ENCODE peak calls at places on chromosomes 16 and 17, in five cellular contexts. One of them, this sample, is unnamed.

GRCh38 chr17:59002848-59003247 is 103.8 kb downstream of the TRIM37 start:
- DNase-seq in choroid plexus epithelial cell: peak; percentile 16
- DNase-seq in HFFc6: no peak
- DNase-seq in LHCN-M2: peak; percentile 36
- DNase-seq in HFF-Myc: no peak
- DNase-seq in this sample: no peak

GRCh38 chr17:17111401-17112393 is 69.4 kb downstream of the MPRIP start:
- DNase-seq in choroid plexus epithelial cell: no peak
- DNase-seq in HFFc6: no peak
- DNase-seq in LHCN-M2: peak; percentile 22
- DNase-seq in HFF-Myc: no peak
- DNase-seq in this sample: no peak

GRCh38 chr17:46940692-46941404 is 17.9 kb downstream of the GOSR2 start:
- DNase-seq in choroid plexus epithelial cell: peak; percentile 88
- DNase-seq in HFFc6: peak; percentile 59
- DNase-seq in LHCN-M2: peak; percentile 57
- DNase-seq in HFF-Myc: peak; percentile 60
- DNase-seq in this sample: peak; percentile 80

GRCh38 chr16:72149676-72150464 is 22.1 kb downstream of the PMFBP1 start:
- DNase-seq in choroid plexus epithelial cell: no peak
- DNase-seq in HFFc6: no peak
- DNase-seq in LHCN-M2: no peak
- DNase-seq in HFF-Myc: no peak
- DNase-seq in this sample: no peak

GRCh38 chr16:73217654-73218053 is 169.7 kb upstream of the ZFHX3 start:
- DNase-seq in choroid plexus epithelial cell: no peak
- DNase-seq in HFFc6: no peak
- DNase-seq in LHCN-M2: no peak
- DNase-seq in HFF-Myc: no peak
- DNase-seq in this sample: no peak

GRCh38 chr17:47717845-47718621 is 15.0 kb upstream of the TBX21 start:
- DNase-seq in choroid plexus epithelial cell: no peak
- DNase-seq in HFFc6: no peak
- DNase-seq in LHCN-M2: no peak
- DNase-seq in HFF-Myc: no peak
- DNase-seq in this sample: no peak

GRCh38 chr16:66429290-66429962 is 2.3 kb downstream of the BEAN1 start:
- DNase-seq in choroid plexus epithelial cell: no peak
- DNase-seq in HFFc6: no peak
- DNase-seq in LHCN-M2: no peak
- DNase-seq in HFF-Myc: no peak
- DNase-seq in this sample: no peak

GRCh38 chr17:82808921-82809905 is 30.6 kb downstream of the ZNF750 start:
- DNase-seq in choroid plexus epithelial cell: peak; percentile 43
- DNase-seq in HFFc6: no peak
- DNase-seq in LHCN-M2: no peak
- DNase-seq in HFF-Myc: no peak
- DNase-seq in this sample: no peak

GRCh38 chr17:34852614-34853013 is 108.6 kb downstream of the CCT6B start:
- DNase-seq in choroid plexus epithelial cell: no peak
- DNase-seq in HFFc6: no peak
- DNase-seq in LHCN-M2: no peak
- DNase-seq in HFF-Myc: no peak
- DNase-seq in this sample: no peak

GRCh38 chr16:1493746-1494094 is 560 bp downstream of the TELO2 start:
- DNase-seq in choroid plexus epithelial cell: no peak
- DNase-seq in HFFc6: no peak
- DNase-seq in LHCN-M2: peak; percentile 20
- DNase-seq in HFF-Myc: no peak
- DNase-seq in this sample: no peak

GRCh38 chr17:32142038-32142856 is at the start of gene RHOT1:
- DNase-seq in choroid plexus epithelial cell: peak; percentile 92
- DNase-seq in HFFc6: peak; percentile 89
- DNase-seq in LHCN-M2: peak; percentile 87
- DNase-seq in HFF-Myc: peak; percentile 59
- DNase-seq in this sample: peak; percentile 87

GRCh38 chr16:17304124-17304813 is 166.5 kb downstream of the XYLT1 start:
- DNase-seq in choroid plexus epithelial cell: no peak
- DNase-seq in HFFc6: no peak
- DNase-seq in LHCN-M2: no peak
- DNase-seq in HFF-Myc: no peak
- DNase-seq in this sample: no peak

GRCh38 chr16:80682435-80683070 is 121.8 kb downstream of the CDYL2 start:
- DNase-seq in choroid plexus epithelial cell: peak; percentile 81
- DNase-seq in HFFc6: peak; percentile 76
- DNase-seq in LHCN-M2: peak; percentile 3
- DNase-seq in HFF-Myc: no peak
- DNase-seq in this sample: no peak

GRCh38 chr16:11994187-11995119 is 17.9 kb downstream of the SNX29 start:
- DNase-seq in choroid plexus epithelial cell: no peak
- DNase-seq in HFFc6: peak; percentile 31
- DNase-seq in LHCN-M2: no peak
- DNase-seq in HFF-Myc: no peak
- DNase-seq in this sample: peak; percentile 68

GRCh38 chr17:50177983-50178834 is 12.4 kb downstream of the SGCA start:
- DNase-seq in choroid plexus epithelial cell: peak; percentile 96
- DNase-seq in HFFc6: peak; percentile 97
- DNase-seq in LHCN-M2: peak; percentile 100
- DNase-seq in HFF-Myc: peak; percentile 90
- DNase-seq in this sample: peak; percentile 95

GRCh38 chr17:17352836-17353624 is 49.9 kb downstream of the NT5M start:
- DNase-seq in choroid plexus epithelial cell: no peak
- DNase-seq in HFFc6: no peak
- DNase-seq in LHCN-M2: no peak
- DNase-seq in HFF-Myc: no peak
- DNase-seq in this sample: no peak

GRCh38 chr17:65495255-65496060 is 66.0 kb downstream of the AXIN2 start:
- DNase-seq in choroid plexus epithelial cell: peak; percentile 32
- DNase-seq in HFFc6: no peak
- DNase-seq in LHCN-M2: no peak
- DNase-seq in HFF-Myc: no peak
- DNase-seq in this sample: no peak

GRCh38 chr17:29155235-29155965 is 24.8 kb downstream of the MYO18A start:
- DNase-seq in choroid plexus epithelial cell: peak; percentile 58
- DNase-seq in HFFc6: peak; percentile 71
- DNase-seq in LHCN-M2: peak; percentile 52
- DNase-seq in HFF-Myc: no peak
- DNase-seq in this sample: no peak

GRCh38 chr17:75693500-75694481 is 26.7 kb downstream of the SAP30BP start:
- DNase-seq in choroid plexus epithelial cell: peak; percentile 80
- DNase-seq in HFFc6: peak; percentile 99
- DNase-seq in LHCN-M2: peak; percentile 99
- DNase-seq in HFF-Myc: peak; percentile 88
- DNase-seq in this sample: peak; percentile 96

GRCh38 chr16:14501331-14502255 is 128.5 kb downstream of the PARN start:
- DNase-seq in choroid plexus epithelial cell: peak; percentile 94
- DNase-seq in HFFc6: peak; percentile 86
- DNase-seq in LHCN-M2: peak; percentile 98
- DNase-seq in HFF-Myc: peak; percentile 96
- DNase-seq in this sample: peak; percentile 97

GRCh38 chr16:4083347-4083870 is 32.8 kb downstream of the ADCY9 start:
- DNase-seq in choroid plexus epithelial cell: no peak
- DNase-seq in HFFc6: no peak
- DNase-seq in LHCN-M2: no peak
- DNase-seq in HFF-Myc: no peak
- DNase-seq in this sample: no peak

GRCh38 chr16:88393034-88393433 is 10.3 kb downstream of the ZNF469 start:
- DNase-seq in choroid plexus epithelial cell: no peak
- DNase-seq in HFFc6: no peak
- DNase-seq in LHCN-M2: peak; percentile 66
- DNase-seq in HFF-Myc: peak; percentile 44
- DNase-seq in this sample: peak; percentile 75

GRCh38 chr16:26993511-26993910 is 73.2 kb upstream of the C16orf82 start:
- DNase-seq in choroid plexus epithelial cell: no peak
- DNase-seq in HFFc6: peak; percentile 11
- DNase-seq in LHCN-M2: no peak
- DNase-seq in HFF-Myc: no peak
- DNase-seq in this sample: no peak

GRCh38 chr16:21100447-21100846 is 50.2 kb downstream of the DNAH3 start:
- DNase-seq in choroid plexus epithelial cell: peak; percentile 89
- DNase-seq in HFFc6: peak; percentile 67
- DNase-seq in LHCN-M2: peak; percentile 88
- DNase-seq in HFF-Myc: peak; percentile 44
- DNase-seq in this sample: no peak

GRCh38 chr17:43936434-43936833 is 5.8 kb downstream of the PPY start:
- DNase-seq in choroid plexus epithelial cell: no peak
- DNase-seq in HFFc6: peak; percentile 69
- DNase-seq in LHCN-M2: peak; percentile 30
- DNase-seq in HFF-Myc: no peak
- DNase-seq in this sample: no peak

GRCh38 chr17:33560165-33560564 is 267.1 kb upstream of the ASIC2 start:
- DNase-seq in choroid plexus epithelial cell: peak; percentile 72
- DNase-seq in HFFc6: no peak
- DNase-seq in LHCN-M2: peak; percentile 3
- DNase-seq in HFF-Myc: no peak
- DNase-seq in this sample: no peak

GRCh38 chr16:58160855-58161254 is 31.7 kb upstream of the CFAP20 start:
- DNase-seq in choroid plexus epithelial cell: peak; percentile 5
- DNase-seq in HFFc6: no peak
- DNase-seq in LHCN-M2: no peak
- DNase-seq in HFF-Myc: no peak
- DNase-seq in this sample: no peak

GRCh38 chr17:70608193-70608592 is 438.9 kb downstream of the KCNJ2 start:
- DNase-seq in choroid plexus epithelial cell: peak; percentile 31
- DNase-seq in HFFc6: no peak
- DNase-seq in LHCN-M2: peak; percentile 5
- DNase-seq in HFF-Myc: no peak
- DNase-seq in this sample: no peak

GRCh38 chr17:47644324-47644723 is 5.4 kb upstream of the KPNB1 start:
- DNase-seq in choroid plexus epithelial cell: no peak
- DNase-seq in HFFc6: no peak
- DNase-seq in LHCN-M2: no peak
- DNase-seq in HFF-Myc: no peak
- DNase-seq in this sample: no peak

GRCh38 chr17:68431661-68432071 is 25.6 kb downstream of the WIPI1 start:
- DNase-seq in choroid plexus epithelial cell: peak; percentile 80
- DNase-seq in HFFc6: no peak
- DNase-seq in LHCN-M2: no peak
- DNase-seq in HFF-Myc: peak; percentile 6
- DNase-seq in this sample: no peak

GRCh38 chr17:19306160-19307111 is 56.1 kb downstream of the B9D1 start:
- DNase-seq in choroid plexus epithelial cell: no peak
- DNase-seq in HFFc6: no peak
- DNase-seq in LHCN-M2: no peak
- DNase-seq in HFF-Myc: no peak
- DNase-seq in this sample: peak; percentile 66

This sample was measured in sigmoid colon.